ENCODE peak calls at places on chromosomes 13 and 19, in four cellular contexts. One of them, this sample, is unnamed.

GRCh38 chr13:35858665-35859064 is 272.5 kb downstream of the DCLK1 start:
- DNase-seq in neural progenitor cell: no peak
- DNase-seq in adipocyte: peak; percentile 47
- DNase-seq in NT2/D1: no peak
- DNase-seq in this sample: no peak

GRCh38 chr13:28440774-28441532 is 54.0 kb downstream of the FLT1 start:
- DNase-seq in neural progenitor cell: no peak
- DNase-seq in adipocyte: no peak
- DNase-seq in NT2/D1: no peak
- DNase-seq in this sample: no peak

GRCh38 chr19:46634045-46634655 is 1.9 kb downstream of the GNG8 start:
- DNase-seq in NT2/D1: peak; percentile 75
- DNase-seq in adipocyte: peak; percentile 78
- DNase-seq in neural progenitor cell: peak; percentile 95
- DNase-seq in this sample: peak; percentile 99

GRCh38 chr19:11420894-11421606 is 1.9 kb upstream of the RGL3 start:
- DNase-seq in adipocyte: no peak
- DNase-seq in NT2/D1: no peak
- DNase-seq in neural progenitor cell: peak; percentile 65
- DNase-seq in this sample: peak; percentile 81

GRCh38 chr13:62687727-62688126 is 1272.1 kb upstream of the PCDH20 start:
- DNase-seq in neural progenitor cell: peak; percentile 27
- DNase-seq in NT2/D1: no peak
- DNase-seq in adipocyte: no peak
- DNase-seq in this sample: peak; percentile 47

GRCh38 chr13:100363874-100364273 is 224.7 kb downstream of the GGACT start:
- DNase-seq in adipocyte: peak; percentile 45
- DNase-seq in NT2/D1: no peak
- DNase-seq in neural progenitor cell: no peak
- DNase-seq in this sample: no peak

GRCh38 chr19:1432507-1432887 is 5.7 kb upstream of the RPS15 start:
- DNase-seq in NT2/D1: no peak
- DNase-seq in adipocyte: no peak
- DNase-seq in neural progenitor cell: no peak
- DNase-seq in this sample: no peak

GRCh38 chr13:106709509-106709908 is 141.6 kb upstream of the ARGLU1 start:
- DNase-seq in adipocyte: peak; percentile 35
- DNase-seq in neural progenitor cell: no peak
- DNase-seq in NT2/D1: no peak
- DNase-seq in this sample: no peak

GRCh38 chr19:36097036-36097435 is 13.9 kb upstream of the OVOL3 start:
- DNase-seq in neural progenitor cell: peak; percentile 55
- DNase-seq in adipocyte: no peak
- DNase-seq in NT2/D1: no peak
- DNase-seq in this sample: no peak

GRCh38 chr13:100707818-100708740 is 33.5 kb upstream of the TMTC4 start:
- DNase-seq in adipocyte: no peak
- DNase-seq in NT2/D1: no peak
- DNase-seq in neural progenitor cell: no peak
- DNase-seq in this sample: no peak

GRCh38 chr13:87122551-87122950 is 548.6 kb upstream of the SLITRK5 start:
- DNase-seq in adipocyte: no peak
- DNase-seq in neural progenitor cell: no peak
- DNase-seq in NT2/D1: no peak
- DNase-seq in this sample: no peak

GRCh38 chr19:13691569-13691968 is 72.8 kb upstream of the MRI1 start:
- DNase-seq in adipocyte: no peak
- DNase-seq in neural progenitor cell: no peak
- DNase-seq in NT2/D1: no peak
- DNase-seq in this sample: no peak

GRCh38 chr13:50366488-50367174 is 351.4 kb downstream of the KCNRG start:
- DNase-seq in neural progenitor cell: no peak
- DNase-seq in NT2/D1: no peak
- DNase-seq in adipocyte: no peak
- DNase-seq in this sample: no peak

GRCh38 chr19:15587663-15588062 is 27.4 kb upstream of the CYP4F8 start:
- DNase-seq in adipocyte: no peak
- DNase-seq in NT2/D1: no peak
- DNase-seq in neural progenitor cell: no peak
- DNase-seq in this sample: no peak

GRCh38 chr19:31070676-31071075 is 278.6 kb downstream of the TSHZ3 start:
- DNase-seq in neural progenitor cell: no peak
- DNase-seq in NT2/D1: no peak
- DNase-seq in adipocyte: no peak
- DNase-seq in this sample: no peak

GRCh38 chr19:9348253-9348652 is 14.6 kb upstream of the ZNF177 start:
- DNase-seq in adipocyte: no peak
- DNase-seq in neural progenitor cell: no peak
- DNase-seq in NT2/D1: no peak
- DNase-seq in this sample: no peak

GRCh38 chr13:41315466-41316047 is 4.5 kb downstream of the NAA16 start:
- DNase-seq in NT2/D1: no peak
- DNase-seq in neural progenitor cell: no peak
- DNase-seq in adipocyte: peak; percentile 28
- DNase-seq in this sample: no peak

GRCh38 chr13:24745861-24746617 is 17.9 kb upstream of the RNF17 start:
- DNase-seq in NT2/D1: no peak
- DNase-seq in neural progenitor cell: peak; percentile 31
- DNase-seq in adipocyte: no peak
- DNase-seq in this sample: peak; percentile 64

GRCh38 chr13:37490176-37490575 is 108.4 kb downstream of the POSTN start:
- DNase-seq in adipocyte: no peak
- DNase-seq in neural progenitor cell: no peak
- DNase-seq in NT2/D1: no peak
- DNase-seq in this sample: no peak

DNA sequence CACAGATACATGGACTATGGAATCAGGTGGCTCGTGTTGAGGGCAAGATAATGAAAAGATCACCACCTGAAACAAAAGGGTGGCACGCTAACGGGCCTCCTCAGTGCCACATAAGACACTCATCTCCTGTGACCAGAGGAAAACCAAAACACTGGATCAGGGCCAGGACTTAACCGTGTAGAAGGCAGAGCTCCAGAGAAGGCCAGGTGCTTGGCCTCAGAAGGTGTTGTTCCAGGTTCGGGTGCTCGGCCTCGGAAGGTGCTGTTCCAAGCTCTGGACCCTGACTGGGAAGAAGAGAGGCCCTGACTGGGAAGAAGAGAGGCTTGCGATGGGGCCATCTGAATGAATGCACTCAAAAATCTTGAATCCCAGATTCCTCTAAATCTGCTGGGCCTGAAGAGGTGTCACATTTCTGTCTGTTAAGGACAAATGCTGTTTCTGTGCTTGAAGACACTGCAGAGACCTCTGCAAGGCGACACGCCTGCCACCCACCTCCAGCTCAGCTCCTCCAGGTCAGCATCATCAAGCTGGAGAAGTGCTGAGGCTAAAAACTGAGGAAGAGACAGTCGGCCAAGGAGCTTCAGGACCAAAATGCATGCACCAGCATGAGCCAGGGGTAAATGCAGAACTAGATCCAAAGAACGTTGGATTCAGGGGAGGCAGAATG is 2.7 kb upstream of the RASA3 start:
- DNase-seq in NT2/D1: no peak
- DNase-seq in adipocyte: no peak
- DNase-seq in neural progenitor cell: no peak
- DNase-seq in this sample: no peak
- H3K9ac ChIP-seq in NT2/D1: peak overlapping the region; percentile 32
- H3K9ac ChIP-seq in adipocyte: no peak overlapping the region
- H3K9ac ChIP-seq in neural progenitor cell: no peak overlapping the region
- H3K9ac ChIP-seq in this sample: no peak overlapping the region

DNA sequence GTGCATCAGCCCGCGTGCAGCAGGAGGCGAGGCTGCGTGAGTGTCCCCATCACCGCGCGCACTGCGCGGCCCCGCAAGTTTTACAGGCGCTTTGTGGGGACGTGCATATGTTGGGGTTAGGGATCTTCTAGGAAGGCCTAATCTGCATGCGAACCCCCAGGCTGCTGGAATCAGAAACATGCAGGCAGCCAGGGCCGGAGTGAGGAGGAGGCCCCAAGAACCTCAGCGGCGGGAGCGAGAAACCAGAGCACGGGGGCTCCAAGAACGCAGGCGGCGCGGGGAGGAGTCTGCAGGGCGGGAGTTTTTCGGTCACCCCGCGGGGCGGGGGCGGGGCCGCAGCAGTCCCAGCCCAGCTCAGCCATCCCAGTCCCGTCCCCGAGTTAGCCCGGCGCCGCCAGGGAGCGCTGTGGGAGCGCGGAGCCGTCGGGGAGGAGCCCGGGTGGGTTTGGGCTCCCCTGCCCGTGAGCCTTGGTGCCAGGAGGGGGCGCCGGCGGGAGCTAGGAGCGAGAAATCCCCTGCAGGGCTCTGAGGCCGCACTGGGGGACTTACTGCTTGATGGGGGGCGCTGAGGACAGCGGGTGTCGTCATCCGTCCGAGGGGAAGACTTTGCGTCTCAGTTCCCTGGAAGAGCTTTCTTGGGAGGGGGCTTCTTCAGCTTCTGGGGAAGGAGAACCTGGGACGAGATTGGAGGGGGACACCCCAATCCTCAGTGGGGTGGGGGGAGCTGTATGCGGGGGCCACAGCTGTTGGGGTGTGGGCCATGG is 933 bp upstream of the NRTN start:
- DNase-seq in neural progenitor cell: peak; percentile 97
- DNase-seq in NT2/D1: peak; percentile 95
- DNase-seq in adipocyte: peak; percentile 93
- DNase-seq in this sample: peak; percentile 99
- H3K9ac ChIP-seq in neural progenitor cell: no peak overlapping the region
- H3K9ac ChIP-seq in NT2/D1: peak overlapping the region; percentile 80
- H3K9ac ChIP-seq in adipocyte: peak overlapping the region; percentile 33
- H3K9ac ChIP-seq in this sample: no peak overlapping the region

GRCh38 chr13:23321534-23322241 is 111.8 kb downstream of the SACS start:
- DNase-seq in neural progenitor cell: no peak
- DNase-seq in adipocyte: peak; percentile 98
- DNase-seq in NT2/D1: no peak
- DNase-seq in this sample: no peak

GRCh38 chr13:23323946-23324709 is 109.4 kb downstream of the SACS start:
- DNase-seq in adipocyte: no peak
- DNase-seq in NT2/D1: no peak
- DNase-seq in neural progenitor cell: peak; percentile 20
- DNase-seq in this sample: peak; percentile 54

GRCh38 chr13:23320926-23321533 is 112.5 kb downstream of the SACS start:
- DNase-seq in adipocyte: no peak
- DNase-seq in neural progenitor cell: no peak
- DNase-seq in NT2/D1: no peak
- DNase-seq in this sample: no peak

GRCh38 chr13:23325191-23325590 is 108.3 kb downstream of the SACS start:
- DNase-seq in neural progenitor cell: no peak
- DNase-seq in adipocyte: no peak
- DNase-seq in NT2/D1: no peak
- DNase-seq in this sample: no peak

DNA sequence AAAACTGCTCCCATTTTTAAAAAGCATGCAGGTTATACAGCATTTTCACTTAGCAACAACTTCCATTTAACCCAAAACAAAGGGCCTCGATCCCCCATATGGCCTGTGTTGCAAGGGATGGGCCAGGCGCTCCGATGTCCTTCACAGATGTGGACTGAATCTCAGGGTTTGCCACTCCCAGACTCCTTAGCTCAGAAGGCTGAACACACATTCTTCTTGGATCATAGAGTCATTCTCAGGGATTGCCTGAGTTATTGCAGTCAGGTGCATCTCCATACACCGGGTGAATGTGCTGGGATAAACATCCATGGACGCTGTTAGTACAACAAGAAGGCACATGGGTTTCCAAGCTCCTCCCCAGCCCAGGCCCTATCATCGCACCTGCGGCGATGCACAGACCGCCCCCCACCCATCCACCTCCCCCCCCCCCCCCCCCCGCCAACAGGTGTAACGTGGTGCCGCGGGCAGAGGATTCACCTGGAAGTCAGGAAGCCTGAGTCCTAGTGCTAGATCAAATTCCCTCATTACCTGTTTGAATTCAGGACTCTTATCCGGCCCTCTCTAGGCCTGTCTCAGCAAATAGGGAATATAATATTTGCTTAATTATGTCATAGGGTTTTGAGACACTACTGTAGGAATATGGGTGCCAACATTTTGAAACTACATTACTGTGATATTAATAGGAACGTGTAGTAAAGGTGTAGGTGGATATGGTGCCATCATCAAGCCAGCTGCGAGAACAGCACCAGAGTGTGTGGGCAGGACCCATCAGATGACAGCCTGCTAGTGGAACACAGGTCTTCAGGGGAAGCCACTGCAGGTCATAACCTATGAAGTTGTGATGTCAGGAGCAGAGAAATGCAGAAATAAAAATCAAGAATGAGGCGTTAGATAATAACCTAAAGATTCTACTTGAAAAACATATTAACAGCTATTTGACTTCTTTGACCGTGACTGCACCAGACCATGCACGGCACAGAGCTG is 110.9 kb downstream of the SACS start:
- DNase-seq in NT2/D1: no peak
- DNase-seq in adipocyte: no peak
- DNase-seq in neural progenitor cell: no peak
- DNase-seq in this sample: no peak
- H3K9ac ChIP-seq in NT2/D1: no peak overlapping the region
- H3K9ac ChIP-seq in adipocyte: peak overlapping the region; percentile 75
- H3K9ac ChIP-seq in neural progenitor cell: no peak overlapping the region
- H3K9ac ChIP-seq in this sample: no peak overlapping the region

GRCh38 chr13:110134801-110135200 is 172.2 kb downstream of the COL4A1 start:
- DNase-seq in NT2/D1: no peak
- DNase-seq in adipocyte: no peak
- DNase-seq in neural progenitor cell: no peak
- DNase-seq in this sample: no peak

GRCh38 chr13:110131424-110131823 is 175.5 kb downstream of the COL4A1 start:
- DNase-seq in NT2/D1: no peak
- DNase-seq in adipocyte: no peak
- DNase-seq in neural progenitor cell: no peak
- DNase-seq in this sample: no peak

GRCh38 chr13:110130431-110130830 is 176.5 kb downstream of the COL4A1 start:
- DNase-seq in adipocyte: no peak
- DNase-seq in neural progenitor cell: no peak
- DNase-seq in NT2/D1: no peak
- DNase-seq in this sample: no peak

GRCh38 chr13:110133425-110134235 is 173.3 kb downstream of the COL4A1 start:
- DNase-seq in adipocyte: no peak
- DNase-seq in NT2/D1: no peak
- DNase-seq in neural progenitor cell: no peak
- DNase-seq in this sample: no peak

DNA sequence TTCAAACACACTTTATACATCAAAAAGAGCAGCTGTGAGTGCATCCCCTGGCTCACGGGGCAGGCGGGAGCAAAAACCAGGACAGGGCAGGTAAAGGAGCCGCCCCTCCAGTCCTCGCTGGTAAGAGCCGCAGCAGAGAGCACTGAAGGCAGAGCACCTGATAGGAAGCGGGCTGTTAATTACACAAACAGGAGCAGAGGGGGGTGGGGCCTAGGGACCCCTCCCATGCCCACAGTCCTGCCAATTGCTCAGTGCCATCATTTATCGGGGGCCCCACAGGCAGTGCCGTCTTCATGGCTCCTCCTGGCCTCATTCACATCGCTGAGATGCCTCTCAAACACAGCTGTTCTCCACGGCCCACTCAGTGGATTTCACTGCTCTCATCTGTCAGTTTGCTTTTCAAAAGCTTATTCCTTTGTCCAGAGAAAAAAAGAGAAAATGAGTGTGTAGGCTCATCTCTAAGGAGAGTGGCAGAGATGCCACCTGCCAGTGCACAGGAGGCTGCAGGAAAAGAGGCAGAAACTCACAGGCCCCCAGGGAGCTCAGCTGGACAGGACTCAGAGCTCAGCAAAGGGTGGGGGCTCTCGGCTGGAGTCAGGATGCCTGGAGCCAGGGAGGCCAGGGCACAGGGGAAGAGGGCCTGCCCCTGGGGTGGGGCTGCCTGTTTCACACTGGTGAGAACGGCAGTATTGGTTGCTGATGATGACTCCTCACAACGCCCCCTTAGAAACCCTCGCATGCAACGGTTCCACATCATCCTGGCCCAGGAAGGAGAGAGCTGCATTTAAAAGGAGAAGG is 174.6 kb downstream of the COL4A1 start:
- DNase-seq in neural progenitor cell: no peak
- DNase-seq in adipocyte: no peak
- DNase-seq in NT2/D1: no peak
- DNase-seq in this sample: peak; percentile 73
- H3K9ac ChIP-seq in neural progenitor cell: no peak overlapping the region
- H3K9ac ChIP-seq in adipocyte: no peak overlapping the region
- H3K9ac ChIP-seq in NT2/D1: peak overlapping the region; percentile 21
- H3K9ac ChIP-seq in this sample: no peak overlapping the region